ENCODE peak calls at places on chromosomes 5 and 9, in nine cellular contexts. One of them, this sample, is unnamed.

GRCh38 chr5:149913449-149914419 is 30.9 kb downstream of the PDE6A start:
- DNase-seq in stimulated activated CD8-positive, alpha-beta memory T cell treated with anti-CD3 and anti-CD28 coated beads, Interleukin-15, amount 100 ng/mL, for 24 hours: no peak
- DNase-seq in central memory CD4-positive, alpha-beta T cell: no peak
- DNase-seq in psoas muscle: no peak
- DNase-seq in nucleus accumbens: no peak
- DNase-seq in Panc1: no peak
- DNase-seq in choroid plexus epithelial cell: no peak
- DNase-seq in ELF-1: peak
- DNase-seq in A172: no peak
- DNase-seq in this sample: no peak

GRCh38 chr9:35757527-35758275 is 3.6 kb upstream of the MSMP start:
- DNase-seq in ELF-1: no peak
- DNase-seq in nucleus accumbens: no peak
- DNase-seq in choroid plexus epithelial cell: no peak
- DNase-seq in stimulated activated CD8-positive, alpha-beta memory T cell treated with anti-CD3 and anti-CD28 coated beads, Interleukin-15, amount 100 ng/mL, for 24 hours: no peak
- DNase-seq in Panc1: no peak
- DNase-seq in A172: peak
- DNase-seq in psoas muscle: no peak
- DNase-seq in central memory CD4-positive, alpha-beta T cell: no peak
- DNase-seq in this sample: no peak

GRCh38 chr5:38931731-38932130 is 85.9 kb downstream of the OSMR start:
- DNase-seq in central memory CD4-positive, alpha-beta T cell: no peak
- DNase-seq in psoas muscle: no peak
- DNase-seq in nucleus accumbens: no peak
- DNase-seq in A172: peak
- DNase-seq in Panc1: no peak
- DNase-seq in stimulated activated CD8-positive, alpha-beta memory T cell treated with anti-CD3 and anti-CD28 coated beads, Interleukin-15, amount 100 ng/mL, for 24 hours: no peak
- DNase-seq in ELF-1: no peak
- DNase-seq in choroid plexus epithelial cell: peak
- DNase-seq in this sample: no peak

GRCh38 chr9:133375116-133375723 is 640 bp downstream of the SURF4 start:
- DNase-seq in A172: peak
- DNase-seq in nucleus accumbens: no peak
- DNase-seq in ELF-1: peak
- DNase-seq in choroid plexus epithelial cell: peak
- DNase-seq in central memory CD4-positive, alpha-beta T cell: no peak
- DNase-seq in Panc1: no peak
- DNase-seq in stimulated activated CD8-positive, alpha-beta memory T cell treated with anti-CD3 and anti-CD28 coated beads, Interleukin-15, amount 100 ng/mL, for 24 hours: no peak
- DNase-seq in psoas muscle: peak
- DNase-seq in this sample: no peak

GRCh38 chr5:158639876-158640570 is 459.7 kb downstream of the EBF1 start:
- DNase-seq in ELF-1: no peak
- DNase-seq in psoas muscle: no peak
- DNase-seq in nucleus accumbens: no peak
- DNase-seq in stimulated activated CD8-positive, alpha-beta memory T cell treated with anti-CD3 and anti-CD28 coated beads, Interleukin-15, amount 100 ng/mL, for 24 hours: no peak
- DNase-seq in choroid plexus epithelial cell: no peak
- DNase-seq in central memory CD4-positive, alpha-beta T cell: no peak
- DNase-seq in Panc1: no peak
- DNase-seq in A172: no peak
- DNase-seq in this sample: no peak

GRCh38 chr9:8733096-8733954 is 933.7 kb upstream of the DMAC1 start:
- DNase-seq in A172: peak
- DNase-seq in central memory CD4-positive, alpha-beta T cell: no peak
- DNase-seq in nucleus accumbens: peak
- DNase-seq in choroid plexus epithelial cell: peak
- DNase-seq in psoas muscle: no peak
- DNase-seq in Panc1: no peak
- DNase-seq in stimulated activated CD8-positive, alpha-beta memory T cell treated with anti-CD3 and anti-CD28 coated beads, Interleukin-15, amount 100 ng/mL, for 24 hours: no peak
- DNase-seq in ELF-1: peak
- DNase-seq in this sample: peak

GRCh38 chr5:172106511-172107356 is 81.3 kb downstream of the STK10 start:
- DNase-seq in nucleus accumbens: no peak
- DNase-seq in psoas muscle: peak
- DNase-seq in A172: peak
- DNase-seq in stimulated activated CD8-positive, alpha-beta memory T cell treated with anti-CD3 and anti-CD28 coated beads, Interleukin-15, amount 100 ng/mL, for 24 hours: peak
- DNase-seq in choroid plexus epithelial cell: no peak
- DNase-seq in Panc1: peak
- DNase-seq in ELF-1: peak
- DNase-seq in central memory CD4-positive, alpha-beta T cell: peak
- DNase-seq in this sample: peak

GRCh38 chr5:140558542-140558941 is 1.3 kb upstream of the SRA1 start:
- DNase-seq in choroid plexus epithelial cell: no peak
- DNase-seq in central memory CD4-positive, alpha-beta T cell: no peak
- DNase-seq in Panc1: no peak
- DNase-seq in ELF-1: no peak
- DNase-seq in nucleus accumbens: no peak
- DNase-seq in psoas muscle: no peak
- DNase-seq in stimulated activated CD8-positive, alpha-beta memory T cell treated with anti-CD3 and anti-CD28 coated beads, Interleukin-15, amount 100 ng/mL, for 24 hours: no peak
- DNase-seq in A172: no peak
- DNase-seq in this sample: no peak

GRCh38 chr9:127971357-127972315 is 9.2 kb downstream of the EEIG1 start:
- DNase-seq in stimulated activated CD8-positive, alpha-beta memory T cell treated with anti-CD3 and anti-CD28 coated beads, Interleukin-15, amount 100 ng/mL, for 24 hours: no peak
- DNase-seq in Panc1: no peak
- DNase-seq in choroid plexus epithelial cell: peak
- DNase-seq in nucleus accumbens: peak
- DNase-seq in ELF-1: peak
- DNase-seq in psoas muscle: no peak
- DNase-seq in A172: peak
- DNase-seq in central memory CD4-positive, alpha-beta T cell: peak
- DNase-seq in this sample: peak

GRCh38 chr5:148841519-148841918 is 15.1 kb downstream of the ADRB2 start:
- DNase-seq in choroid plexus epithelial cell: no peak
- DNase-seq in nucleus accumbens: no peak
- DNase-seq in central memory CD4-positive, alpha-beta T cell: no peak
- DNase-seq in A172: no peak
- DNase-seq in stimulated activated CD8-positive, alpha-beta memory T cell treated with anti-CD3 and anti-CD28 coated beads, Interleukin-15, amount 100 ng/mL, for 24 hours: no peak
- DNase-seq in Panc1: no peak
- DNase-seq in ELF-1: no peak
- DNase-seq in psoas muscle: no peak
- DNase-seq in this sample: no peak

GRCh38 chr9:32430720-32431119 is 46.3 kb downstream of the ACO1 start:
- DNase-seq in A172: peak
- DNase-seq in Panc1: no peak
- DNase-seq in nucleus accumbens: no peak
- DNase-seq in ELF-1: no peak
- DNase-seq in choroid plexus epithelial cell: peak
- DNase-seq in psoas muscle: no peak
- DNase-seq in stimulated activated CD8-positive, alpha-beta memory T cell treated with anti-CD3 and anti-CD28 coated beads, Interleukin-15, amount 100 ng/mL, for 24 hours: no peak
- DNase-seq in central memory CD4-positive, alpha-beta T cell: no peak
- DNase-seq in this sample: no peak

GRCh38 chr5:112308608-112309007 is 110.5 kb downstream of the EPB41L4A start:
- DNase-seq in ELF-1: no peak
- DNase-seq in choroid plexus epithelial cell: no peak
- DNase-seq in nucleus accumbens: no peak
- DNase-seq in central memory CD4-positive, alpha-beta T cell: no peak
- DNase-seq in stimulated activated CD8-positive, alpha-beta memory T cell treated with anti-CD3 and anti-CD28 coated beads, Interleukin-15, amount 100 ng/mL, for 24 hours: no peak
- DNase-seq in Panc1: no peak
- DNase-seq in psoas muscle: no peak
- DNase-seq in A172: no peak
- DNase-seq in this sample: no peak

GRCh38 chr9:37197158-37198033 is 77.0 kb downstream of the ZCCHC7 start:
- DNase-seq in stimulated activated CD8-positive, alpha-beta memory T cell treated with anti-CD3 and anti-CD28 coated beads, Interleukin-15, amount 100 ng/mL, for 24 hours: no peak
- DNase-seq in ELF-1: no peak
- DNase-seq in central memory CD4-positive, alpha-beta T cell: no peak
- DNase-seq in psoas muscle: no peak
- DNase-seq in Panc1: peak
- DNase-seq in A172: no peak
- DNase-seq in nucleus accumbens: no peak
- DNase-seq in choroid plexus epithelial cell: peak
- DNase-seq in this sample: no peak

GRCh38 chr5:180975338-180975737 is 13.3 kb upstream of the BTNL3 start:
- DNase-seq in stimulated activated CD8-positive, alpha-beta memory T cell treated with anti-CD3 and anti-CD28 coated beads, Interleukin-15, amount 100 ng/mL, for 24 hours: no peak
- DNase-seq in ELF-1: no peak
- DNase-seq in A172: no peak
- DNase-seq in psoas muscle: no peak
- DNase-seq in choroid plexus epithelial cell: no peak
- DNase-seq in central memory CD4-positive, alpha-beta T cell: no peak
- DNase-seq in Panc1: no peak
- DNase-seq in nucleus accumbens: no peak
- DNase-seq in this sample: no peak

GRCh38 chr9:13090588-13090987 is 188.9 kb downstream of the MPDZ start:
- DNase-seq in ELF-1: no peak
- DNase-seq in choroid plexus epithelial cell: peak
- DNase-seq in Panc1: no peak
- DNase-seq in central memory CD4-positive, alpha-beta T cell: no peak
- DNase-seq in psoas muscle: no peak
- DNase-seq in stimulated activated CD8-positive, alpha-beta memory T cell treated with anti-CD3 and anti-CD28 coated beads, Interleukin-15, amount 100 ng/mL, for 24 hours: no peak
- DNase-seq in A172: no peak
- DNase-seq in nucleus accumbens: no peak
- DNase-seq in this sample: no peak

GRCh38 chr9:113403651-113404050 is 2.6 kb upstream of the ALAD start:
- DNase-seq in A172: no peak
- DNase-seq in nucleus accumbens: no peak
- DNase-seq in Panc1: no peak
- DNase-seq in ELF-1: no peak
- DNase-seq in central memory CD4-positive, alpha-beta T cell: no peak
- DNase-seq in stimulated activated CD8-positive, alpha-beta memory T cell treated with anti-CD3 and anti-CD28 coated beads, Interleukin-15, amount 100 ng/mL, for 24 hours: no peak
- DNase-seq in choroid plexus epithelial cell: peak
- DNase-seq in psoas muscle: no peak
- DNase-seq in this sample: no peak

GRCh38 chr9:70746760-70747159 is 332.3 kb upstream of the KLF9 start:
- DNase-seq in ELF-1: no peak
- DNase-seq in choroid plexus epithelial cell: no peak
- DNase-seq in A172: no peak
- DNase-seq in psoas muscle: no peak
- DNase-seq in stimulated activated CD8-positive, alpha-beta memory T cell treated with anti-CD3 and anti-CD28 coated beads, Interleukin-15, amount 100 ng/mL, for 24 hours: no peak
- DNase-seq in nucleus accumbens: no peak
- DNase-seq in Panc1: no peak
- DNase-seq in central memory CD4-positive, alpha-beta T cell: no peak
- DNase-seq in this sample: no peak

GRCh38 chr9:115022760-115023434 is 92.5 kb upstream of the TNFSF8 start:
- DNase-seq in stimulated activated CD8-positive, alpha-beta memory T cell treated with anti-CD3 and anti-CD28 coated beads, Interleukin-15, amount 100 ng/mL, for 24 hours: no peak
- DNase-seq in Panc1: no peak
- DNase-seq in nucleus accumbens: no peak
- DNase-seq in A172: peak
- DNase-seq in ELF-1: no peak
- DNase-seq in psoas muscle: no peak
- DNase-seq in central memory CD4-positive, alpha-beta T cell: no peak
- DNase-seq in choroid plexus epithelial cell: peak
- DNase-seq in this sample: no peak

GRCh38 chr5:149728303-149728702 is 1.8 kb upstream of the PPARGC1B start:
- DNase-seq in choroid plexus epithelial cell: no peak
- DNase-seq in nucleus accumbens: no peak
- DNase-seq in stimulated activated CD8-positive, alpha-beta memory T cell treated with anti-CD3 and anti-CD28 coated beads, Interleukin-15, amount 100 ng/mL, for 24 hours: no peak
- DNase-seq in A172: no peak
- DNase-seq in Panc1: no peak
- DNase-seq in psoas muscle: no peak
- DNase-seq in ELF-1: no peak
- DNase-seq in central memory CD4-positive, alpha-beta T cell: no peak
- DNase-seq in this sample: no peak

GRCh38 chr5:96326902-96327301 is 106.1 kb downstream of the PCSK1 start:
- DNase-seq in stimulated activated CD8-positive, alpha-beta memory T cell treated with anti-CD3 and anti-CD28 coated beads, Interleukin-15, amount 100 ng/mL, for 24 hours: no peak
- DNase-seq in psoas muscle: no peak
- DNase-seq in Panc1: no peak
- DNase-seq in central memory CD4-positive, alpha-beta T cell: no peak
- DNase-seq in nucleus accumbens: no peak
- DNase-seq in choroid plexus epithelial cell: no peak
- DNase-seq in A172: no peak
- DNase-seq in ELF-1: no peak
- DNase-seq in this sample: no peak

GRCh38 chr9:92294297-92294676 is 790 bp upstream of the IARS1 start:
- DNase-seq in A172: peak
- DNase-seq in ELF-1: peak
- DNase-seq in stimulated activated CD8-positive, alpha-beta memory T cell treated with anti-CD3 and anti-CD28 coated beads, Interleukin-15, amount 100 ng/mL, for 24 hours: no peak
- DNase-seq in central memory CD4-positive, alpha-beta T cell: no peak
- DNase-seq in Panc1: no peak
- DNase-seq in nucleus accumbens: no peak
- DNase-seq in choroid plexus epithelial cell: no peak
- DNase-seq in psoas muscle: no peak
- DNase-seq in this sample: no peak

GRCh38 chr9:88949425-88949824 is 41.8 kb upstream of the S1PR3 start:
- DNase-seq in psoas muscle: no peak
- DNase-seq in choroid plexus epithelial cell: peak
- DNase-seq in Panc1: no peak
- DNase-seq in ELF-1: peak
- DNase-seq in stimulated activated CD8-positive, alpha-beta memory T cell treated with anti-CD3 and anti-CD28 coated beads, Interleukin-15, amount 100 ng/mL, for 24 hours: no peak
- DNase-seq in central memory CD4-positive, alpha-beta T cell: no peak
- DNase-seq in nucleus accumbens: no peak
- DNase-seq in A172: peak
- DNase-seq in this sample: no peak

GRCh38 chr5:16534280-16534679 is 68.7 kb upstream of the ZNF622 start:
- DNase-seq in ELF-1: no peak
- DNase-seq in central memory CD4-positive, alpha-beta T cell: no peak
- DNase-seq in Panc1: no peak
- DNase-seq in stimulated activated CD8-positive, alpha-beta memory T cell treated with anti-CD3 and anti-CD28 coated beads, Interleukin-15, amount 100 ng/mL, for 24 hours: no peak
- DNase-seq in psoas muscle: no peak
- DNase-seq in A172: no peak
- DNase-seq in choroid plexus epithelial cell: no peak
- DNase-seq in nucleus accumbens: no peak
- DNase-seq in this sample: no peak

GRCh38 chr5:137085206-137085605 is 413.9 kb downstream of the SPOCK1 start:
- DNase-seq in stimulated activated CD8-positive, alpha-beta memory T cell treated with anti-CD3 and anti-CD28 coated beads, Interleukin-15, amount 100 ng/mL, for 24 hours: no peak
- DNase-seq in nucleus accumbens: no peak
- DNase-seq in A172: no peak
- DNase-seq in Panc1: no peak
- DNase-seq in choroid plexus epithelial cell: no peak
- DNase-seq in psoas muscle: no peak
- DNase-seq in central memory CD4-positive, alpha-beta T cell: no peak
- DNase-seq in ELF-1: no peak
- DNase-seq in this sample: no peak

GRCh38 chr9:117725426-117725887 is 21.3 kb downstream of the TLR4 start:
- DNase-seq in psoas muscle: no peak
- DNase-seq in central memory CD4-positive, alpha-beta T cell: no peak
- DNase-seq in A172: no peak
- DNase-seq in ELF-1: no peak
- DNase-seq in nucleus accumbens: no peak
- DNase-seq in stimulated activated CD8-positive, alpha-beta memory T cell treated with anti-CD3 and anti-CD28 coated beads, Interleukin-15, amount 100 ng/mL, for 24 hours: no peak
- DNase-seq in choroid plexus epithelial cell: peak
- DNase-seq in Panc1: no peak
- DNase-seq in this sample: no peak

GRCh38 chr5:142537938-142538337 is 148.0 kb downstream of the FGF1 start:
- DNase-seq in psoas muscle: no peak
- DNase-seq in ELF-1: no peak
- DNase-seq in central memory CD4-positive, alpha-beta T cell: no peak
- DNase-seq in choroid plexus epithelial cell: no peak
- DNase-seq in stimulated activated CD8-positive, alpha-beta memory T cell treated with anti-CD3 and anti-CD28 coated beads, Interleukin-15, amount 100 ng/mL, for 24 hours: no peak
- DNase-seq in A172: peak
- DNase-seq in Panc1: no peak
- DNase-seq in nucleus accumbens: no peak
- DNase-seq in this sample: no peak

GRCh38 chr5:154162475-154163217 is 27.9 kb upstream of the GALNT10 start:
- DNase-seq in nucleus accumbens: no peak
- DNase-seq in stimulated activated CD8-positive, alpha-beta memory T cell treated with anti-CD3 and anti-CD28 coated beads, Interleukin-15, amount 100 ng/mL, for 24 hours: no peak
- DNase-seq in central memory CD4-positive, alpha-beta T cell: no peak
- DNase-seq in ELF-1: peak
- DNase-seq in Panc1: no peak
- DNase-seq in A172: no peak
- DNase-seq in psoas muscle: no peak
- DNase-seq in choroid plexus epithelial cell: no peak
- DNase-seq in this sample: no peak

GRCh38 chr5:100505984-100506670 is 29.0 kb upstream of the FAM174A start:
- DNase-seq in psoas muscle: no peak
- DNase-seq in nucleus accumbens: no peak
- DNase-seq in ELF-1: no peak
- DNase-seq in stimulated activated CD8-positive, alpha-beta memory T cell treated with anti-CD3 and anti-CD28 coated beads, Interleukin-15, amount 100 ng/mL, for 24 hours: no peak
- DNase-seq in choroid plexus epithelial cell: peak
- DNase-seq in A172: peak
- DNase-seq in Panc1: peak
- DNase-seq in central memory CD4-positive, alpha-beta T cell: no peak
- DNase-seq in this sample: no peak

GRCh38 chr5:133981714-133982113 is 13.3 kb upstream of the C5orf15 start:
- DNase-seq in Panc1: no peak
- DNase-seq in psoas muscle: no peak
- DNase-seq in central memory CD4-positive, alpha-beta T cell: no peak
- DNase-seq in ELF-1: no peak
- DNase-seq in nucleus accumbens: no peak
- DNase-seq in choroid plexus epithelial cell: no peak
- DNase-seq in A172: no peak
- DNase-seq in stimulated activated CD8-positive, alpha-beta memory T cell treated with anti-CD3 and anti-CD28 coated beads, Interleukin-15, amount 100 ng/mL, for 24 hours: no peak
- DNase-seq in this sample: no peak